ENCODE peak calls at places on chromosomes 4 and X, in eight cellular contexts. One of them, this sample, is unnamed.

GRCh38 chr4:171847751-171848150 is 34.5 kb downstream of the GALNTL6 start:
- DNase-seq in SK-N-SH: no peak
- DNase-seq in K562: no peak
- DNase-seq in upper lobe of left lung: no peak
- DNase-seq in breast epithelium: no peak
- DNase-seq in GM12892: no peak
- DNase-seq in GM23338: no peak
- DNase-seq in endothelial cell of umbilical vein: no peak
- DNase-seq in this sample: no peak

GRCh38 chrX:129655547-129656248 is 942 bp upstream of the APLN start:
- DNase-seq in GM12892: no peak
- DNase-seq in endothelial cell of umbilical vein: peak; percentile 32
- DNase-seq in K562: no peak
- DNase-seq in upper lobe of left lung: no peak
- DNase-seq in GM23338: peak; percentile 55
- DNase-seq in breast epithelium: no peak
- DNase-seq in SK-N-SH: no peak
- DNase-seq in this sample: peak; percentile 22

GRCh38 chr4:77248805-77249204 is 91.8 kb downstream of the CCNG2 start:
- DNase-seq in K562: no peak
- DNase-seq in GM12892: no peak
- DNase-seq in GM23338: no peak
- DNase-seq in upper lobe of left lung: peak; percentile 23
- DNase-seq in endothelial cell of umbilical vein: no peak
- DNase-seq in SK-N-SH: no peak
- DNase-seq in breast epithelium: no peak
- DNase-seq in this sample: peak; percentile 26

GRCh38 chr4:25727711-25728493 is 72.3 kb downstream of the SLC34A2 start:
- DNase-seq in SK-N-SH: no peak
- DNase-seq in endothelial cell of umbilical vein: no peak
- DNase-seq in GM23338: no peak
- DNase-seq in K562: no peak
- DNase-seq in upper lobe of left lung: no peak
- DNase-seq in breast epithelium: no peak
- DNase-seq in GM12892: no peak
- DNase-seq in this sample: no peak

GRCh38 chr4:106601519-106601918 is 232.9 kb upstream of the GIMD1 start:
- DNase-seq in upper lobe of left lung: no peak
- DNase-seq in GM12892: no peak
- DNase-seq in endothelial cell of umbilical vein: no peak
- DNase-seq in K562: no peak
- DNase-seq in GM23338: no peak
- DNase-seq in breast epithelium: no peak
- DNase-seq in SK-N-SH: no peak
- DNase-seq in this sample: no peak

GRCh38 chr4:173211838-173212237 is 43.2 kb downstream of the GALNT7 start:
- DNase-seq in GM23338: no peak
- DNase-seq in breast epithelium: no peak
- DNase-seq in K562: peak; percentile 34
- DNase-seq in SK-N-SH: no peak
- DNase-seq in upper lobe of left lung: no peak
- DNase-seq in endothelial cell of umbilical vein: peak; percentile 53
- DNase-seq in GM12892: no peak
- DNase-seq in this sample: no peak

GRCh38 chr4:104404384-104404783 is 90.3 kb downstream of the CXXC4 start:
- DNase-seq in endothelial cell of umbilical vein: no peak
- DNase-seq in GM23338: no peak
- DNase-seq in SK-N-SH: no peak
- DNase-seq in K562: no peak
- DNase-seq in breast epithelium: no peak
- DNase-seq in GM12892: no peak
- DNase-seq in upper lobe of left lung: no peak
- DNase-seq in this sample: no peak

GRCh38 chrX:21905209-21905735 is 35.2 kb upstream of the SMS start:
- DNase-seq in endothelial cell of umbilical vein: no peak
- DNase-seq in upper lobe of left lung: no peak
- DNase-seq in GM23338: peak; percentile 47
- DNase-seq in GM12892: no peak
- DNase-seq in breast epithelium: no peak
- DNase-seq in K562: no peak
- DNase-seq in SK-N-SH: no peak
- DNase-seq in this sample: no peak

GRCh38 chrX:11750051-11750450 is 8.0 kb upstream of the MSL3 start:
- DNase-seq in K562: no peak
- DNase-seq in upper lobe of left lung: no peak
- DNase-seq in GM12892: no peak
- DNase-seq in SK-N-SH: no peak
- DNase-seq in GM23338: no peak
- DNase-seq in endothelial cell of umbilical vein: no peak
- DNase-seq in breast epithelium: no peak
- DNase-seq in this sample: no peak

GRCh38 chrX:1502241-1502640 is 34.7 kb downstream of the P2RY8 start:
- DNase-seq in breast epithelium: no peak
- DNase-seq in upper lobe of left lung: no peak
- DNase-seq in SK-N-SH: no peak
- DNase-seq in GM12892: peak; percentile 50
- DNase-seq in endothelial cell of umbilical vein: no peak
- DNase-seq in K562: peak; percentile 10
- DNase-seq in GM23338: no peak
- DNase-seq in this sample: no peak

GRCh38 chr4:154743683-154744340 is at the start of gene LRAT:
- DNase-seq in GM12892: no peak
- DNase-seq in breast epithelium: peak; percentile 64
- DNase-seq in endothelial cell of umbilical vein: no peak
- DNase-seq in GM23338: peak; percentile 94
- DNase-seq in upper lobe of left lung: peak; percentile 58
- DNase-seq in SK-N-SH: peak; percentile 68
- DNase-seq in K562: peak; percentile 49
- DNase-seq in this sample: peak; percentile 70

GRCh38 chr4:105989411-105990242 is 94.4 kb downstream of the NPNT start:
- DNase-seq in SK-N-SH: no peak
- DNase-seq in GM12892: no peak
- DNase-seq in breast epithelium: no peak
- DNase-seq in upper lobe of left lung: no peak
- DNase-seq in K562: no peak
- DNase-seq in GM23338: no peak
- DNase-seq in endothelial cell of umbilical vein: peak; percentile 75
- DNase-seq in this sample: no peak

GRCh38 chr4:19947349-19947748 is 304.4 kb upstream of the SLIT2 start:
- DNase-seq in GM12892: no peak
- DNase-seq in endothelial cell of umbilical vein: no peak
- DNase-seq in upper lobe of left lung: no peak
- DNase-seq in K562: no peak
- DNase-seq in breast epithelium: no peak
- DNase-seq in SK-N-SH: no peak
- DNase-seq in GM23338: no peak
- DNase-seq in this sample: no peak

GRCh38 chr4:159016527-159017137 is 86.2 kb upstream of the RAPGEF2 start:
- DNase-seq in endothelial cell of umbilical vein: no peak
- DNase-seq in SK-N-SH: peak; percentile 15
- DNase-seq in breast epithelium: no peak
- DNase-seq in upper lobe of left lung: no peak
- DNase-seq in K562: peak; percentile 56
- DNase-seq in GM23338: peak; percentile 80
- DNase-seq in GM12892: peak; percentile 23
- DNase-seq in this sample: no peak

GRCh38 chrX:133414399-133415275 is 652 bp downstream of the GPC4 start:
- DNase-seq in breast epithelium: no peak
- DNase-seq in GM12892: no peak
- DNase-seq in K562: no peak
- DNase-seq in upper lobe of left lung: no peak
- DNase-seq in GM23338: peak; percentile 8
- DNase-seq in endothelial cell of umbilical vein: no peak
- DNase-seq in SK-N-SH: peak; percentile 51
- DNase-seq in this sample: no peak

GRCh38 chr4:26206981-26207380 is 113.8 kb upstream of the RBPJ start:
- DNase-seq in endothelial cell of umbilical vein: no peak
- DNase-seq in K562: no peak
- DNase-seq in breast epithelium: no peak
- DNase-seq in GM23338: no peak
- DNase-seq in GM12892: no peak
- DNase-seq in SK-N-SH: no peak
- DNase-seq in upper lobe of left lung: no peak
- DNase-seq in this sample: no peak

GRCh38 chr4:5471691-5472090 is 236.7 kb downstream of the EVC2 start:
- DNase-seq in endothelial cell of umbilical vein: no peak
- DNase-seq in SK-N-SH: no peak
- DNase-seq in K562: no peak
- DNase-seq in upper lobe of left lung: no peak
- DNase-seq in GM23338: no peak
- DNase-seq in GM12892: no peak
- DNase-seq in breast epithelium: no peak
- DNase-seq in this sample: no peak

GRCh38 chr4:5472166-5472565 is 236.2 kb downstream of the EVC2 start:
- DNase-seq in GM12892: no peak
- DNase-seq in breast epithelium: peak; percentile 0
- DNase-seq in endothelial cell of umbilical vein: no peak
- DNase-seq in GM23338: no peak
- DNase-seq in K562: no peak
- DNase-seq in SK-N-SH: no peak
- DNase-seq in upper lobe of left lung: no peak
- DNase-seq in this sample: no peak

GRCh38 chr4:5477613-5478012 is 230.7 kb downstream of the EVC2 start:
- DNase-seq in upper lobe of left lung: no peak
- DNase-seq in breast epithelium: no peak
- DNase-seq in endothelial cell of umbilical vein: no peak
- DNase-seq in GM23338: no peak
- DNase-seq in K562: no peak
- DNase-seq in SK-N-SH: no peak
- DNase-seq in GM12892: no peak
- DNase-seq in this sample: no peak

GRCh38 chr4:5473125-5473524 is 235.2 kb downstream of the EVC2 start:
- DNase-seq in upper lobe of left lung: no peak
- DNase-seq in GM23338: no peak
- DNase-seq in GM12892: no peak
- DNase-seq in SK-N-SH: no peak
- DNase-seq in K562: no peak
- DNase-seq in breast epithelium: no peak
- DNase-seq in endothelial cell of umbilical vein: no peak
- DNase-seq in this sample: no peak

GRCh38 chr4:5474756-5475155 is 233.6 kb downstream of the EVC2 start:
- DNase-seq in SK-N-SH: no peak
- DNase-seq in upper lobe of left lung: no peak
- DNase-seq in breast epithelium: peak; percentile 22
- DNase-seq in K562: no peak
- DNase-seq in endothelial cell of umbilical vein: no peak
- DNase-seq in GM12892: no peak
- DNase-seq in GM23338: no peak
- DNase-seq in this sample: no peak
- TF ChIP-seq POLR2AphosphoS5 in SK-N-SH: no peak
- TF ChIP-seq POLR2AphosphoS5 in upper lobe of left lung: no peak
- TF ChIP-seq POLR2AphosphoS5 in breast epithelium: no peak
- TF ChIP-seq POLR2AphosphoS5 in K562: no peak
- TF ChIP-seq POLR2AphosphoS5 in endothelial cell of umbilical vein: no peak
- TF ChIP-seq POLR2AphosphoS5 in GM12892: no peak
- TF ChIP-seq POLR2AphosphoS5 in GM23338: no peak
- TF ChIP-seq POLR2AphosphoS5 in this sample: no peak

GRCh38 chr4:87525636-87526035 is 3.5 kb downstream of the SPARCL1 start:
- DNase-seq in SK-N-SH: no peak
- DNase-seq in K562: no peak
- DNase-seq in breast epithelium: no peak
- DNase-seq in upper lobe of left lung: no peak
- DNase-seq in endothelial cell of umbilical vein: no peak
- DNase-seq in GM23338: no peak
- DNase-seq in GM12892: no peak
- DNase-seq in this sample: no peak
- TF ChIP-seq POLR2AphosphoS5 in SK-N-SH: no peak
- TF ChIP-seq POLR2AphosphoS5 in K562: no peak
- TF ChIP-seq POLR2AphosphoS5 in breast epithelium: no peak
- TF ChIP-seq POLR2AphosphoS5 in upper lobe of left lung: no peak
- TF ChIP-seq POLR2AphosphoS5 in endothelial cell of umbilical vein: no peak
- TF ChIP-seq POLR2AphosphoS5 in GM23338: no peak
- TF ChIP-seq POLR2AphosphoS5 in GM12892: no peak
- TF ChIP-seq POLR2AphosphoS5 in this sample: peak; percentile 50

GRCh38 chrX:131671714-131672113 is 127.8 kb downstream of the OR13H1 start:
- DNase-seq in endothelial cell of umbilical vein: no peak
- DNase-seq in SK-N-SH: peak; percentile 5
- DNase-seq in GM12892: no peak
- DNase-seq in GM23338: no peak
- DNase-seq in K562: no peak
- DNase-seq in upper lobe of left lung: no peak
- DNase-seq in breast epithelium: no peak
- DNase-seq in this sample: no peak
- TF ChIP-seq POLR2AphosphoS5 in endothelial cell of umbilical vein: no peak
- TF ChIP-seq POLR2AphosphoS5 in SK-N-SH: no peak
- TF ChIP-seq POLR2AphosphoS5 in GM12892: no peak
- TF ChIP-seq POLR2AphosphoS5 in GM23338: no peak
- TF ChIP-seq POLR2AphosphoS5 in K562: no peak
- TF ChIP-seq POLR2AphosphoS5 in upper lobe of left lung: no peak
- TF ChIP-seq POLR2AphosphoS5 in breast epithelium: no peak
- TF ChIP-seq POLR2AphosphoS5 in this sample: no peak

GRCh38 chrX:36963852-36964251 is 44.3 kb upstream of the FAM47C start:
- DNase-seq in breast epithelium: no peak
- DNase-seq in SK-N-SH: no peak
- DNase-seq in K562: no peak
- DNase-seq in endothelial cell of umbilical vein: no peak
- DNase-seq in GM12892: no peak
- DNase-seq in upper lobe of left lung: no peak
- DNase-seq in GM23338: no peak
- DNase-seq in this sample: no peak

GRCh38 chrX:36961590-36961989 is 46.6 kb upstream of the FAM47C start:
- DNase-seq in upper lobe of left lung: no peak
- DNase-seq in breast epithelium: no peak
- DNase-seq in GM12892: no peak
- DNase-seq in endothelial cell of umbilical vein: no peak
- DNase-seq in GM23338: no peak
- DNase-seq in SK-N-SH: no peak
- DNase-seq in K562: no peak
- DNase-seq in this sample: no peak

GRCh38 chrX:36957425-36958328 is 50.5 kb upstream of the FAM47C start:
- DNase-seq in endothelial cell of umbilical vein: peak; percentile 1
- DNase-seq in GM23338: peak; percentile 60
- DNase-seq in breast epithelium: no peak
- DNase-seq in SK-N-SH: peak; percentile 36
- DNase-seq in GM12892: no peak
- DNase-seq in K562: no peak
- DNase-seq in upper lobe of left lung: peak; percentile 62
- DNase-seq in this sample: peak; percentile 44

DNA sequence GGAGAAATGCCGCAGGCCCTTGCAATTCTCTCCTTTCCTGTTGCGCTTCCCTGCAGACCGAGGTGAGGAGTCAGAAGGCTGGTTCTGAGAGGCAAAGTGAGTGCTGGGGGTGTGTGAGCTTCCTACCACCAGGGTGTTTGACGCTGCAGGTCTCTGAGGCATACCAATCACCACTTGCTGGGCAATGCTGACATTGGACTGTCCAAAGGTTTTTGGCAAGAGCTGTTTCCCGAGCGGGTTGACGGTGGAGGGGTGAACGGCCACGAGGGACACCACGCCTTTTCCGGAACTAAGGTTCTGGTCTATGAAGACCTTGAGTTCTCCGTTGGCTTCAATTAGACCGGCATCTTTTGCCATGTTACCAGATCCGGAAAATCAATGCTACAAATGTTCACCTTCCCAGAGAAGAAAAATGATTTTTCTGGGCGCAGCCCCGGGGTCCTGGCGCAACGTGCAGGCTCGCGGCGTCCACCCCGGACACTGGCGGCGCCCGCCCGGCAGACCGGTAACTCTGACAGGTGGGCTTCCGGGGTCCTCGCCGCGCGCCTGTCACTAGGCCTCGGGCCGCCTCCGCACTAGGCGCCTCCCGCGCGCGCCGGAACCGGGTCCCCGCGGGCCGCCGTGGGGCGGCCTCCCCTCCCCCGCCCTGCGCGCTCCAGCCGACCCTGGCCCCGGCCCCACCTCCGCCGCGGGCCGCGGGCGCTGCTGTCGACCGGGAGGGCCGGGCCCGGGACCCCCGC is 44.9 kb upstream of the FAM47C start:
- DNase-seq in upper lobe of left lung: no peak
- DNase-seq in GM23338: peak; percentile 36
- DNase-seq in breast epithelium: no peak
- DNase-seq in GM12892: no peak
- DNase-seq in endothelial cell of umbilical vein: no peak
- DNase-seq in SK-N-SH: no peak
- DNase-seq in K562: no peak
- DNase-seq in this sample: no peak
- TF ChIP-seq POLR2AphosphoS5 in upper lobe of left lung: no peak
- TF ChIP-seq POLR2AphosphoS5 in GM23338: no peak
- TF ChIP-seq POLR2AphosphoS5 in breast epithelium: no peak
- TF ChIP-seq POLR2AphosphoS5 in GM12892: no peak
- TF ChIP-seq POLR2AphosphoS5 in endothelial cell of umbilical vein: no peak
- TF ChIP-seq POLR2AphosphoS5 in SK-N-SH: no peak
- TF ChIP-seq POLR2AphosphoS5 in K562: no peak
- TF ChIP-seq POLR2AphosphoS5 in this sample: no peak

This sample was measured in stomach.